ENCODE peak calls at places on chromosomes 1 and 21, in five cellular contexts. One of them, this sample, is unnamed.

GRCh38 chr1:9079980-9080703 is 10.7 kb upstream of the SLC2A5 start:
- DNase-seq in AG04449: no peak
- DNase-seq in fibroblast of mammary gland: no peak
- DNase-seq in ureter: no peak
- DNase-seq in upper lobe of right lung: no peak
- DNase-seq in this sample: no peak

GRCh38 chr1:108829498-108829916 is 27.4 kb downstream of the AKNAD1 start:
- DNase-seq in AG04449: no peak
- DNase-seq in fibroblast of mammary gland: peak; percentile 89
- DNase-seq in ureter: no peak
- DNase-seq in upper lobe of right lung: no peak
- DNase-seq in this sample: peak; percentile 54

GRCh38 chr1:1181129-1181937 is 7.7 kb downstream of the TTLL10 start:
- DNase-seq in AG04449: no peak
- DNase-seq in fibroblast of mammary gland: no peak
- DNase-seq in ureter: no peak
- DNase-seq in upper lobe of right lung: no peak
- DNase-seq in this sample: no peak

GRCh38 chr1:156308078-156308477 is 9.0 kb upstream of the VHLL start:
- DNase-seq in AG04449: peak; percentile 9
- DNase-seq in fibroblast of mammary gland: peak; percentile 69
- DNase-seq in ureter: no peak
- DNase-seq in upper lobe of right lung: no peak
- DNase-seq in this sample: peak; percentile 50

GRCh38 chr1:77438239-77438913 is 156.6 kb downstream of the AK5 start:
- DNase-seq in AG04449: peak; percentile 84
- DNase-seq in fibroblast of mammary gland: peak; percentile 78
- DNase-seq in ureter: peak; percentile 57
- DNase-seq in upper lobe of right lung: no peak
- DNase-seq in this sample: peak; percentile 82

GRCh38 chr21:29302340-29302991 is 3.7 kb downstream of the BACH1 start:
- DNase-seq in AG04449: no peak
- DNase-seq in fibroblast of mammary gland: peak; percentile 32
- DNase-seq in ureter: no peak
- DNase-seq in upper lobe of right lung: no peak
- DNase-seq in this sample: peak; percentile 27

GRCh38 chr1:173474097-173474779 is 2.9 kb upstream of the PRDX6 start:
- DNase-seq in AG04449: no peak
- DNase-seq in fibroblast of mammary gland: no peak
- DNase-seq in ureter: no peak
- DNase-seq in upper lobe of right lung: no peak
- DNase-seq in this sample: no peak

GRCh38 chr1:222634180-222635013 is 16.5 kb downstream of the MIA3 start:
- DNase-seq in AG04449: peak; percentile 65
- DNase-seq in fibroblast of mammary gland: peak; percentile 94
- DNase-seq in ureter: peak; percentile 83
- DNase-seq in upper lobe of right lung: no peak
- DNase-seq in this sample: peak; percentile 88

GRCh38 chr1:171403396-171403795 is 81.9 kb upstream of the PRRC2C start:
- DNase-seq in AG04449: no peak
- DNase-seq in fibroblast of mammary gland: peak; percentile 26
- DNase-seq in ureter: no peak
- DNase-seq in upper lobe of right lung: no peak
- DNase-seq in this sample: peak; percentile 53

GRCh38 chr1:183093821-183094287 is 70.6 kb downstream of the LAMC1 start:
- DNase-seq in AG04449: peak; percentile 63
- DNase-seq in fibroblast of mammary gland: peak; percentile 94
- DNase-seq in ureter: no peak
- DNase-seq in upper lobe of right lung: no peak
- DNase-seq in this sample: peak; percentile 90

GRCh38 chr1:168086438-168086837 is 50.3 kb downstream of the GPR161 start:
- DNase-seq in AG04449: no peak
- DNase-seq in fibroblast of mammary gland: no peak
- DNase-seq in ureter: no peak
- DNase-seq in upper lobe of right lung: no peak
- DNase-seq in this sample: no peak

GRCh38 chr1:226711976-226712778 is 26.9 kb downstream of the ITPKB start:
- DNase-seq in AG04449: no peak
- DNase-seq in fibroblast of mammary gland: no peak
- DNase-seq in ureter: no peak
- DNase-seq in upper lobe of right lung: no peak
- DNase-seq in this sample: no peak

GRCh38 chr1:174839211-174839610 is 160.5 kb upstream of the CACYBP start:
- DNase-seq in AG04449: no peak
- DNase-seq in fibroblast of mammary gland: no peak
- DNase-seq in ureter: no peak
- DNase-seq in upper lobe of right lung: no peak
- DNase-seq in this sample: no peak

GRCh38 chr1:6298530-6298929 is 37.6 kb upstream of the GPR153 start:
- DNase-seq in AG04449: no peak
- DNase-seq in fibroblast of mammary gland: no peak
- DNase-seq in ureter: no peak
- DNase-seq in upper lobe of right lung: no peak
- DNase-seq in this sample: no peak

GRCh38 chr1:111911036-111911435 is 78.4 kb downstream of the KCND3 start:
- DNase-seq in AG04449: no peak
- DNase-seq in fibroblast of mammary gland: no peak
- DNase-seq in ureter: no peak
- DNase-seq in upper lobe of right lung: no peak
- DNase-seq in this sample: no peak

GRCh38 chr1:89959070-89959654 is 35.7 kb upstream of the ZNF326 start:
- DNase-seq in AG04449: no peak
- DNase-seq in fibroblast of mammary gland: no peak
- DNase-seq in ureter: no peak
- DNase-seq in upper lobe of right lung: no peak
- DNase-seq in this sample: no peak

GRCh38 chr1:172533511-172534116 is 664 bp downstream of the SUCO start:
- DNase-seq in AG04449: no peak
- DNase-seq in fibroblast of mammary gland: peak; percentile 31
- DNase-seq in ureter: peak; percentile 45
- DNase-seq in upper lobe of right lung: no peak
- DNase-seq in this sample: peak; percentile 44

GRCh38 chr1:213934642-213935041 is 53.1 kb upstream of the PROX1 start:
- DNase-seq in AG04449: no peak
- DNase-seq in fibroblast of mammary gland: peak; percentile 1
- DNase-seq in ureter: peak; percentile 54
- DNase-seq in upper lobe of right lung: no peak
- DNase-seq in this sample: no peak

GRCh38 chr21:46411691-46412090 is 47.0 kb upstream of the DIP2A start:
- DNase-seq in AG04449: no peak
- DNase-seq in fibroblast of mammary gland: no peak
- DNase-seq in ureter: no peak
- DNase-seq in upper lobe of right lung: no peak
- DNase-seq in this sample: no peak

GRCh38 chr21:39153373-39153772 is 29.9 kb downstream of the PSMG1 start:
- DNase-seq in AG04449: no peak
- DNase-seq in fibroblast of mammary gland: peak; percentile 24
- DNase-seq in ureter: no peak
- DNase-seq in upper lobe of right lung: no peak
- DNase-seq in this sample: peak; percentile 16

GRCh38 chr1:72636636-72637035 is 354.3 kb upstream of the NEGR1 start:
- DNase-seq in AG04449: no peak
- DNase-seq in fibroblast of mammary gland: peak; percentile 40
- DNase-seq in ureter: no peak
- DNase-seq in upper lobe of right lung: no peak
- DNase-seq in this sample: no peak

GRCh38 chr1:183757061-183757460 is 47.9 kb upstream of the RGL1 start:
- DNase-seq in AG04449: no peak
- DNase-seq in fibroblast of mammary gland: peak; percentile 72
- DNase-seq in ureter: no peak
- DNase-seq in upper lobe of right lung: no peak
- DNase-seq in this sample: peak; percentile 92

GRCh38 chr1:187051618-187052232 is 223.0 kb downstream of the PLA2G4A start:
- DNase-seq in AG04449: no peak
- DNase-seq in fibroblast of mammary gland: peak; percentile 62
- DNase-seq in ureter: no peak
- DNase-seq in upper lobe of right lung: no peak
- DNase-seq in this sample: peak; percentile 43

GRCh38 chr1:196877964-196878363 is 9.9 kb upstream of the CFHR4 start:
- DNase-seq in AG04449: no peak
- DNase-seq in fibroblast of mammary gland: peak; percentile 6
- DNase-seq in ureter: no peak
- DNase-seq in upper lobe of right lung: peak; percentile 60
- DNase-seq in this sample: no peak

GRCh38 chr1:32769524-32770220 is 47.5 kb downstream of the YARS1 start:
- DNase-seq in AG04449: no peak
- DNase-seq in fibroblast of mammary gland: peak; percentile 68
- DNase-seq in ureter: no peak
- DNase-seq in upper lobe of right lung: peak; percentile 65
- DNase-seq in this sample: peak; percentile 79

GRCh38 chr1:161033751-161034150 is 5.0 kb downstream of the TSTD1 start:
- DNase-seq in AG04449: no peak
- DNase-seq in fibroblast of mammary gland: no peak
- DNase-seq in ureter: no peak
- DNase-seq in upper lobe of right lung: no peak
- DNase-seq in this sample: peak; percentile 55

GRCh38 chr1:211330282-211330936 is 3.8 kb downstream of the TRAF5 start:
- DNase-seq in AG04449: no peak
- DNase-seq in fibroblast of mammary gland: no peak
- DNase-seq in ureter: no peak
- DNase-seq in upper lobe of right lung: no peak
- DNase-seq in this sample: no peak

GRCh38 chr1:167013124-167013900 is 24.2 kb downstream of the MAEL start:
- DNase-seq in AG04449: no peak
- DNase-seq in fibroblast of mammary gland: no peak
- DNase-seq in ureter: no peak
- DNase-seq in upper lobe of right lung: no peak
- DNase-seq in this sample: no peak

GRCh38 chr1:160777486-160778089 is 18.4 kb upstream of the LY9 start:
- DNase-seq in AG04449: no peak
- DNase-seq in fibroblast of mammary gland: peak; percentile 3
- DNase-seq in ureter: no peak
- DNase-seq in upper lobe of right lung: no peak
- DNase-seq in this sample: peak; percentile 17

GRCh38 chr1:54743416-54743815 is 20.9 kb downstream of the PARS2 start:
- DNase-seq in AG04449: no peak
- DNase-seq in fibroblast of mammary gland: no peak
- DNase-seq in ureter: no peak
- DNase-seq in upper lobe of right lung: no peak
- DNase-seq in this sample: no peak

GRCh38 chr1:219088778-219089557 is 84.7 kb upstream of the LYPLAL1 start:
- DNase-seq in AG04449: peak; percentile 73
- DNase-seq in fibroblast of mammary gland: peak; percentile 97
- DNase-seq in ureter: no peak
- DNase-seq in upper lobe of right lung: peak; percentile 74
- DNase-seq in this sample: peak; percentile 94

GRCh38 chr1:62621907-62622306 is 24.6 kb downstream of the ANGPTL3 start:
- DNase-seq in AG04449: peak; percentile 91
- DNase-seq in fibroblast of mammary gland: peak; percentile 97
- DNase-seq in ureter: no peak
- DNase-seq in upper lobe of right lung: peak; percentile 57
- DNase-seq in this sample: peak; percentile 95

GRCh38 chr1:175494950-175495349 is 248.4 kb downstream of the TNR start:
- DNase-seq in AG04449: no peak
- DNase-seq in fibroblast of mammary gland: no peak
- DNase-seq in ureter: no peak
- DNase-seq in upper lobe of right lung: no peak
- DNase-seq in this sample: no peak

GRCh38 chr1:241177665-241178064 is 179.3 kb downstream of the RGS7 start:
- DNase-seq in AG04449: no peak
- DNase-seq in fibroblast of mammary gland: no peak
- DNase-seq in ureter: no peak
- DNase-seq in upper lobe of right lung: no peak
- DNase-seq in this sample: no peak

GRCh38 chr1:200873116-200873670 is 412 bp downstream of the GPR25 start:
- DNase-seq in AG04449: no peak
- DNase-seq in fibroblast of mammary gland: no peak
- DNase-seq in ureter: no peak
- DNase-seq in upper lobe of right lung: no peak
- DNase-seq in this sample: no peak

GRCh38 chr1:117541003-117541402 is 64.8 kb upstream of the TENT5C start:
- DNase-seq in AG04449: no peak
- DNase-seq in fibroblast of mammary gland: no peak
- DNase-seq in ureter: no peak
- DNase-seq in upper lobe of right lung: no peak
- DNase-seq in this sample: peak; percentile 23

GRCh38 chr1:25104932-25105561 is 127.3 kb downstream of the SYF2 start:
- DNase-seq in AG04449: no peak
- DNase-seq in fibroblast of mammary gland: no peak
- DNase-seq in ureter: no peak
- DNase-seq in upper lobe of right lung: no peak
- DNase-seq in this sample: no peak

GRCh38 chr1:185439727-185440415 is 122.8 kb upstream of the IVNS1ABP start:
- DNase-seq in AG04449: no peak
- DNase-seq in fibroblast of mammary gland: peak; percentile 60
- DNase-seq in ureter: no peak
- DNase-seq in upper lobe of right lung: no peak
- DNase-seq in this sample: peak; percentile 95

This sample was measured in EL.